ENCODE peak calls at places on chromosomes 2 and 18, in six cellular contexts. One of them, this sample, is unnamed.

GRCh38 chr2:185899364-185899763 is 160.8 kb downstream of the FSIP2 start:
- DNase-seq in breast epithelium: no peak
- DNase-seq in transverse colon: no peak
- DNase-seq in stomach: no peak
- DNase-seq in GM12891: no peak
- DNase-seq in GM12878: no peak
- DNase-seq in this sample: no peak

GRCh38 chr2:44245068-44245861 is 30.0 kb upstream of the SLC3A1 start:
- DNase-seq in GM12878: no peak
- DNase-seq in breast epithelium: no peak
- DNase-seq in GM12891: no peak
- DNase-seq in transverse colon: no peak
- DNase-seq in stomach: no peak
- DNase-seq in this sample: no peak

GRCh38 chr2:170525566-170525900 is 189.6 kb upstream of the SP5 start:
- DNase-seq in breast epithelium: peak
- DNase-seq in transverse colon: peak
- DNase-seq in GM12878: no peak
- DNase-seq in GM12891: no peak
- DNase-seq in stomach: peak
- DNase-seq in this sample: no peak

GRCh38 chr2:234802071-234802844 is 149.6 kb upstream of the SH3BP4 start:
- DNase-seq in GM12878: no peak
- DNase-seq in stomach: no peak
- DNase-seq in transverse colon: no peak
- DNase-seq in breast epithelium: no peak
- DNase-seq in GM12891: no peak
- DNase-seq in this sample: no peak

GRCh38 chr2:189171956-189172609 is 7.5 kb downstream of the COL5A2 start:
- DNase-seq in stomach: no peak
- DNase-seq in GM12878: no peak
- DNase-seq in GM12891: no peak
- DNase-seq in transverse colon: no peak
- DNase-seq in breast epithelium: no peak
- DNase-seq in this sample: no peak

GRCh38 chr2:20507166-20507692 is 60.4 kb downstream of the RHOB start:
- DNase-seq in stomach: no peak
- DNase-seq in breast epithelium: no peak
- DNase-seq in transverse colon: no peak
- DNase-seq in GM12891: peak
- DNase-seq in GM12878: peak
- DNase-seq in this sample: no peak

GRCh38 chr2:75064691-75065396 is 106.4 kb downstream of the POLE4 start:
- DNase-seq in GM12891: peak
- DNase-seq in transverse colon: peak
- DNase-seq in GM12878: no peak
- DNase-seq in breast epithelium: peak
- DNase-seq in stomach: peak
- DNase-seq in this sample: peak

GRCh38 chr2:65940856-65941255 is 494.1 kb upstream of the MEIS1 start:
- DNase-seq in transverse colon: no peak
- DNase-seq in GM12878: no peak
- DNase-seq in GM12891: no peak
- DNase-seq in stomach: no peak
- DNase-seq in breast epithelium: no peak
- DNase-seq in this sample: no peak

GRCh38 chr2:225431387-225431786 is 31.9 kb downstream of the NYAP2 start:
- DNase-seq in GM12878: no peak
- DNase-seq in GM12891: no peak
- DNase-seq in transverse colon: no peak
- DNase-seq in stomach: no peak
- DNase-seq in breast epithelium: no peak
- DNase-seq in this sample: no peak

GRCh38 chr2:133635115-133635514 is 66.9 kb upstream of the NCKAP5 start:
- DNase-seq in breast epithelium: no peak
- DNase-seq in GM12891: no peak
- DNase-seq in stomach: no peak
- DNase-seq in transverse colon: no peak
- DNase-seq in GM12878: no peak
- DNase-seq in this sample: no peak

GRCh38 chr2:15609341-15610042 is 17.8 kb downstream of the DDX1 start:
- DNase-seq in stomach: no peak
- DNase-seq in breast epithelium: no peak
- DNase-seq in transverse colon: no peak
- DNase-seq in GM12891: no peak
- DNase-seq in GM12878: no peak
- DNase-seq in this sample: no peak

GRCh38 chr2:226943862-226944610 is 108.2 kb downstream of the RHBDD1 start:
- DNase-seq in GM12878: no peak
- DNase-seq in GM12891: no peak
- DNase-seq in transverse colon: no peak
- DNase-seq in breast epithelium: no peak
- DNase-seq in stomach: no peak
- DNase-seq in this sample: no peak

GRCh38 chr2:200308001-200308400 is 1.5 kb downstream of the SPATS2L start:
- DNase-seq in GM12891: no peak
- DNase-seq in GM12878: no peak
- DNase-seq in transverse colon: no peak
- DNase-seq in breast epithelium: no peak
- DNase-seq in stomach: no peak
- DNase-seq in this sample: no peak

GRCh38 chr2:200308421-200309295 is 2.2 kb downstream of the SPATS2L start:
- DNase-seq in GM12891: no peak
- DNase-seq in stomach: no peak
- DNase-seq in GM12878: no peak
- DNase-seq in transverse colon: no peak
- DNase-seq in breast epithelium: no peak
- DNase-seq in this sample: no peak

GRCh38 chr2:200306969-200307811 is 697 bp downstream of the SPATS2L start:
- DNase-seq in GM12878: no peak
- DNase-seq in GM12891: peak
- DNase-seq in stomach: peak
- DNase-seq in transverse colon: peak
- DNase-seq in breast epithelium: no peak
- DNase-seq in this sample: no peak

GRCh38 chr2:200306719-200306968 is 151 bp downstream of the SPATS2L start:
- DNase-seq in GM12891: no peak
- DNase-seq in stomach: no peak
- DNase-seq in GM12878: no peak
- DNase-seq in breast epithelium: no peak
- DNase-seq in transverse colon: no peak
- DNase-seq in this sample: peak

GRCh38 chr2:200305797-200306718 is at the start of gene SPATS2L:
- DNase-seq in breast epithelium: peak
- DNase-seq in stomach: peak
- DNase-seq in GM12891: peak
- DNase-seq in GM12878: no peak
- DNase-seq in transverse colon: peak
- DNase-seq in this sample: peak
- TF ChIP-seq POLR2A in breast epithelium: no peak
- TF ChIP-seq POLR2A in stomach: no peak
- TF ChIP-seq POLR2A in GM12891: no peak
- TF ChIP-seq POLR2A in GM12878: peak
- TF ChIP-seq POLR2A in transverse colon: peak
- TF ChIP-seq POLR2A in this sample: no peak

DNA sequence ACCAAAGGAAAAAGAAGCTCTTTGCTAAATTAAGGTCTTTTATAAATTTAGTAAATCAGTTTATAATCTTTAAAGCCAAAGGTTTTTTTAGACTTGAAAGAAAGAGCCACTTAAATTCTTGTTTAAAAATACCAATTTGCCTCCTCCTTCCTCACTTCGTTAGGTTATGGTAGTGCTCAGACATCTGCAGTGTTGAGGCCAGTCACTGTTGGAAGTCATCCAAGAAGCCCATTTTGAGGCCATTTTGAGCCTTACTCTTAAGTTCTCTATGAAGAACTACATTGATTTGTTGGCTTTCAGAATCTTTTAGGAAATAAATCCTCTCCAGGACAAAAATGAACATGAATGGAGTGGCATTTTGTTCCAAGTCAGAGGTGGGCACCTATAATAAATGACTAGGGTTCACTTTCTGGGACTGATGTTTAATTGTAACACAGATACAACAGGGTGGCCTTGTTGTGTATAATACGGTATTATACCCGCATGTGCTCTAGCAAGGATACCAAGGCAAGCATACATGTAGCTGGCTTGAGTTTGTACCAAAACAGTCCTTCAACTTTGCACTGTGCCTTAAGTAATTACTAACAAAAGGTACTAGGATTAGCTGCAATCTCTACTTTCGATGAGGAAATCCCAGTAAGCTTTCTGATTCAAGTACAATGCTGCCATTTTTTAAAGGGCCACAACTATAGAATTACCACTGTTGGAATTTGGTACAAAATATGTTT is 22.8 kb downstream of the SLC66A3 start:
- DNase-seq in stomach: no peak
- DNase-seq in transverse colon: no peak
- DNase-seq in GM12891: no peak
- DNase-seq in GM12878: no peak
- DNase-seq in breast epithelium: no peak
- DNase-seq in this sample: no peak
- TF ChIP-seq POLR2AphosphoS5 in stomach: no peak
- TF ChIP-seq POLR2AphosphoS5 in transverse colon: no peak
- TF ChIP-seq POLR2AphosphoS5 in GM12891: no peak
- TF ChIP-seq POLR2AphosphoS5 in GM12878: no peak
- TF ChIP-seq POLR2AphosphoS5 in breast epithelium: no peak
- TF ChIP-seq POLR2AphosphoS5 in this sample: no peak

GRCh38 chr18:58218111-58218510 is 174.1 kb downstream of the NEDD4L start:
- DNase-seq in stomach: no peak
- DNase-seq in GM12878: no peak
- DNase-seq in breast epithelium: no peak
- DNase-seq in GM12891: no peak
- DNase-seq in transverse colon: no peak
- DNase-seq in this sample: no peak

GRCh38 chr18:58222439-58223125 is 178.6 kb downstream of the NEDD4L start:
- DNase-seq in stomach: no peak
- DNase-seq in GM12891: no peak
- DNase-seq in transverse colon: no peak
- DNase-seq in breast epithelium: no peak
- DNase-seq in GM12878: no peak
- DNase-seq in this sample: no peak

GRCh38 chr18:58224425-58224750 is 180.4 kb downstream of the NEDD4L start:
- DNase-seq in stomach: no peak
- DNase-seq in transverse colon: no peak
- DNase-seq in GM12891: no peak
- DNase-seq in GM12878: no peak
- DNase-seq in breast epithelium: no peak
- DNase-seq in this sample: no peak

GRCh38 chr18:58223717-58224424 is 179.8 kb downstream of the NEDD4L start:
- DNase-seq in stomach: peak
- DNase-seq in GM12891: no peak
- DNase-seq in GM12878: no peak
- DNase-seq in breast epithelium: peak
- DNase-seq in transverse colon: peak
- DNase-seq in this sample: no peak

DNA sequence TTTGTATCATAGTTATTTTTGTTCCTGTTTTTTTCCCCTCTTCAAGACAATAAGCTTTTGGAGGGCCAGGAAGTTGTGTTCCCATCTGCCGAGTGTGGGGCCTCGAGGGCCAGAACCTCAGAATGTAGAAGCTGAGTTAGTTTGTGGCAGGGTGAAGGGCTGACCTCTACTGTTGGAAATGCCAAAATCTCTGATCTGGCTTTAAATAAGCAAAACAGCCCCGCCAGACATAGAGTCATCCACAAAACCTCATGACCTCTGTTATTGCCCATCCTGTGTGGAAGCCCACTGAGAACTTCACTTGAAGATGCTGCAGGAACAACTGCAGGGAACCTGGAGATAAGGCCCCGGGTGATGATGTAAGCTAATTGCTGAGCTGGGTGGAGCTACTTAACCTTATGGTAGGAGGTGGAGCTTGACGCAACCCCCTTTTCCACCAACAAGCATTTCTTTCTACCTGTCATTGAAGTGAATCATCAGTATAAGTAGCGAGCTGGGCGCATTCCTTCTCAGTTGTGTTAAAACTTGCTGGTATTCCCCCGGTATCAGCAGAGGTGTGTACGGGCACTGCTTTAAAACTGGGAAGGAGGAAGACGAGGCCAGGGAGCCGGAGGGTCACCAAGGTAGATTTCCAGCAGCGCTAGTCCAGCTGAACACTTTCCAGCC is 177.2 kb downstream of the NEDD4L start:
- DNase-seq in GM12878: no peak
- DNase-seq in stomach: peak
- DNase-seq in breast epithelium: peak
- DNase-seq in transverse colon: peak
- DNase-seq in GM12891: no peak
- DNase-seq in this sample: no peak
- TF ChIP-seq POLR2A in GM12878: no peak
- TF ChIP-seq POLR2A in stomach: peak
- TF ChIP-seq POLR2A in breast epithelium: peak
- TF ChIP-seq POLR2A in transverse colon: peak
- TF ChIP-seq POLR2A in GM12891: no peak
- TF ChIP-seq POLR2A in this sample: peak

DNA sequence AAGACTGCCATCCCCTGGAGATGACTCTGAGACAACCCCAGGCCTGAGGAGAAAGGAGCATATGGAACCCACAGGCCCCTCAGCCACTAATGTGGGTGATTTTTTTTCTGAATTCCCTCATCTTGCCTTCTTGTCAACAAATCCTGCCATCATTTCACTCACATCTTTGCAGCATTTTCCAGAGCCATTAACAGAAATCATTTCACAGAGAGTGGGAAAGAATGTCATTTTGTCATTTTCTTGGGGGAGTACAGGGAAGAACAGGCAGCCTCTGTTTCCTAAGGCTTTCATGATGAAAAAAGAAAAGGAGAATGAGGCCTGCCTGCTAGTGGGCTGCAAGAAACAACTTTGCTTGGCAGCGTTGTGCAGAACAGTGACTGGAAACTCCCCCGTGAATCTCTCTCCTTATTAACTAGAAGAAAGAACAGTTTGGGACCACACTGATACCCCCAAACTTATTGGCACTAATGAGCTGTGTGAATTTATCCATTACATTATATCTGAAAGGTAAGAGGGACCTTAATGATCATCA is 1464.6 kb upstream of the CELF4 start:
- DNase-seq in GM12878: no peak
- DNase-seq in GM12891: no peak
- DNase-seq in stomach: no peak
- DNase-seq in transverse colon: no peak
- DNase-seq in breast epithelium: no peak
- DNase-seq in this sample: no peak
- TF ChIP-seq POLR2AphosphoS5 in GM12878: no peak
- TF ChIP-seq POLR2AphosphoS5 in GM12891: no peak
- TF ChIP-seq POLR2AphosphoS5 in stomach: no peak
- TF ChIP-seq POLR2AphosphoS5 in transverse colon: no peak
- TF ChIP-seq POLR2AphosphoS5 in breast epithelium: no peak
- TF ChIP-seq POLR2AphosphoS5 in this sample: no peak

This sample was measured in GM12892.